ENCODE peak calls at places on chromosome 14, in six cellular contexts. N is stomach; S is GM23248; M is IMR-90; R is iPS DF 6.9; J is CD8-positive, alpha-beta T cell. P is an unnamed sample. For H3K4me1, the result is how much of the 10 kb centered on the place peaks cover.

GRCh38 chr14:31969371-31969770 is 107.7 kb upstream of the ARHGAP5 start:
- DNase-seq in N (no peak), S (no peak), M (no peak), R (no peak), J (no peak), P (no peak)

GRCh38 chr14:34685819-34686428 is 28.5 kb downstream of the CFL2 start:
- DNase-seq in N (no peak), S (no peak), M (no peak), R (no peak), J (no peak), P (no peak)

GRCh38 chr14:79057333-79057732 is 887.2 kb downstream of the NRXN3 start:
- DNase-seq in N (no peak), S (peak), M (peak), R (no peak), J (no peak), P (no peak)

GRCh38 chr14:75369506-75369905 is 58.3 kb upstream of the JDP2 start:
- DNase-seq in N (no peak), S (peak), M (no peak), R (no peak), J (no peak), P (no peak)

GRCh38 chr14:99420711-99421110 is 59.9 kb downstream of the SETD3 start:
- DNase-seq in N (peak), S (no peak), M (no peak), R (no peak), J (no peak), P (no peak)

GRCh38 chr14:39023939-39024871 is 78.8 kb downstream of the SEC23A start:
- DNase-seq in N (no peak), S (no peak), M (no peak), R (no peak), J (no peak), P (no peak)

GRCh38 chr14:37566811-37567371 is 28.2 kb downstream of the FOXA1 start:
- DNase-seq in N (no peak), S (no peak), M (no peak), R (no peak), J (no peak), P (no peak)

GRCh38 chr14:101876539-101876938 is 87.8 kb upstream of the DYNC1H1 start:
- DNase-seq in N (peak), S (peak), M (peak), R (no peak), J (peak), P (peak)

GRCh38 chr14:100211893-100212292 is 27.1 kb upstream of the YY1 start:
- DNase-seq in N (no peak), S (no peak), M (no peak), R (no peak), J (no peak), P (no peak)

GRCh38 chr14:70188292-70188607 is 501 bp downstream of the SLC8A3 start:
- DNase-seq in N (no peak), S (peak), M (no peak), R (no peak), J (no peak), P (no peak)

GRCh38 chr14:43735926-43736325 is 771.2 kb downstream of the FSCB start:
- DNase-seq in N (no peak), S (no peak), M (no peak), R (no peak), J (no peak), P (no peak)

GRCh38 chr14:67539116-67539515 is 6.0 kb downstream of the PLEKHH1 start:
- DNase-seq in N (no peak), S (no peak), M (no peak), R (no peak), J (no peak), P (no peak)

GRCh38 chr14:50608302-50608851 is 48.4 kb downstream of the ATL1 start:
- DNase-seq in N (no peak), S (peak), M (no peak), R (no peak), J (no peak), P (no peak)

GRCh38 chr14:59278111-59278510 is 89.6 kb downstream of the DAAM1 start:
- DNase-seq in N (no peak), S (peak), M (peak), R (no peak), J (no peak), P (no peak)

GRCh38 chr14:53380041-53380440 is 226.9 kb upstream of the DDHD1 start:
- DNase-seq in N (no peak), S (peak), M (no peak), R (no peak), J (no peak), P (no peak)

GRCh38 chr14:72723741-72724530 is 170.0 kb downstream of the DPF3 start:
- DNase-seq in N (no peak), S (peak), M (peak), R (no peak), J (no peak), P (no peak)

GRCh38 chr14:69107407-69108003 is 45.4 kb downstream of the DCAF5 start:
- DNase-seq in N (peak), S (peak), M (peak), R (no peak), J (no peak), P (peak)

GRCh38 chr14:50344831-50345563 is 32.9 kb downstream of the DMAC2L start:
- DNase-seq in N (no peak), S (peak), M (peak), R (no peak), J (no peak), P (no peak)

GRCh38 chr14:105519946-105520698 is 6.3 kb upstream of the TMEM121 start:
- DNase-seq in N (no peak), S (no peak), M (no peak), R (no peak), J (no peak), P (no peak)

GRCh38 chr14:96637521-96637920 is 135.3 kb downstream of the PAPOLA start:
- DNase-seq in N (peak), S (no peak), M (no peak), R (no peak), J (no peak), P (no peak)

GRCh38 chr14:69483765-69484443 is 624 bp upstream of the PLEKHD1 start:
- DNase-seq in N (no peak), S (peak), M (peak), R (no peak), J (no peak), P (no peak)

GRCh38 chr14:55277972-55278740 is 6.9 kb downstream of the FBXO34 start:
- DNase-seq in N (no peak), S (no peak), M (no peak), R (no peak), J (no peak), P (peak)

GRCh38 chr14:71932229-71932951 is at the start of gene RGS6:
- DNase-seq in N (peak), S (peak), M (no peak), R (peak), J (no peak), P (peak)

GRCh38 chr14:69043598-69044267 is 64.6 kb upstream of the ACTN1 start:
- DNase-seq in N (no peak), S (peak), M (peak), R (no peak), J (no peak), P (no peak)

GRCh38 chr14:57244103-57244502 is 24.6 kb downstream of the EXOC5 start:
- DNase-seq in N (no peak), S (peak), M (no peak), R (no peak), J (no peak), P (no peak)

GRCh38 chr14:67622675-67623074 is 3.0 kb downstream of the ARG2 start:
- DNase-seq in N (no peak), S (peak), M (peak), R (no peak), J (no peak), P (peak)

GRCh38 chr14:101604935-101605767 is 43.9 kb downstream of the DIO3 start:
- DNase-seq in N (no peak), S (no peak), M (no peak), R (no peak), J (no peak), P (no peak)

GRCh38 chr14:20628063-20628854 is 13.2 kb downstream of the OR6S1 start:
- DNase-seq in N (no peak), S (no peak), M (no peak), R (no peak), J (no peak), P (no peak)

GRCh38 chr14:99274346-99275221 is 2.6 kb upstream of the BCL11B start:
- DNase-seq in N (peak), S (peak), M (peak), R (peak), J (no peak), P (peak)

GRCh38 chr14:99173086-99173485 is 98.9 kb downstream of the BCL11B start:
- DNase-seq in N (peak), S (no peak), M (no peak), R (no peak), J (no peak), P (no peak)

GRCh38 chr14:81535399-81536124 is 1.9 kb upstream of the SEL1L start:
- DNase-seq in N (no peak), S (no peak), M (no peak), R (no peak), J (no peak), P (no peak)

GRCh38 chr14:94617988-94618822 is 6.0 kb downstream of the SERPINA3 start:
- DNase-seq in N (no peak), S (peak), M (no peak), R (no peak), J (no peak), P (no peak)

GRCh38 chr14:64549805-64550538 is at the start of gene PPP1R36:
- DNase-seq in N (peak), S (peak), M (no peak), R (no peak), J (no peak), P (peak)

GRCh38 chr14:69424139-69424923 is 25.8 kb downstream of the SLC39A9 start:
- DNase-seq in N (no peak), S (peak), M (peak), R (no peak), J (no peak), P (no peak)

GRCh38 chr14:94345344-94346072 is 22.4 kb upstream of the SERPINA6 start:
- DNase-seq in N (no peak), S (peak), M (peak), R (no peak), J (no peak), P (peak)

GRCh38 chr14:73764406-73764805 is 50.2 kb upstream of the PNMA1 start:
- DNase-seq in N (no peak), S (no peak), M (no peak), R (no peak), J (no peak), P (no peak)

GRCh38 chr14:73761621-73762355 is 47.6 kb upstream of the PNMA1 start:
- DNase-seq in N (no peak), S (peak), M (no peak), R (no peak), J (no peak), P (no peak)

GRCh38 chr14:73764881-73765280 is 50.7 kb upstream of the PNMA1 start:
- DNase-seq in N (peak), S (no peak), M (no peak), R (no peak), J (no peak), P (no peak)

GRCh38 chr14:73762375-73762822 is 48.2 kb upstream of the PNMA1 start:
- DNase-seq in N (no peak), S (no peak), M (no peak), R (no peak), J (no peak), P (no peak)

GRCh38 chr14:73763396-73763795 is 49.2 kb upstream of the PNMA1 start:
- DNase-seq in N (no peak), S (no peak), M (no peak), R (no peak), J (no peak), P (no peak)
- H3K4me1 ChIP-seq in N (half or more), S (under half), M (under half), R (under half), J (half or more), P (under half)

DNA sequence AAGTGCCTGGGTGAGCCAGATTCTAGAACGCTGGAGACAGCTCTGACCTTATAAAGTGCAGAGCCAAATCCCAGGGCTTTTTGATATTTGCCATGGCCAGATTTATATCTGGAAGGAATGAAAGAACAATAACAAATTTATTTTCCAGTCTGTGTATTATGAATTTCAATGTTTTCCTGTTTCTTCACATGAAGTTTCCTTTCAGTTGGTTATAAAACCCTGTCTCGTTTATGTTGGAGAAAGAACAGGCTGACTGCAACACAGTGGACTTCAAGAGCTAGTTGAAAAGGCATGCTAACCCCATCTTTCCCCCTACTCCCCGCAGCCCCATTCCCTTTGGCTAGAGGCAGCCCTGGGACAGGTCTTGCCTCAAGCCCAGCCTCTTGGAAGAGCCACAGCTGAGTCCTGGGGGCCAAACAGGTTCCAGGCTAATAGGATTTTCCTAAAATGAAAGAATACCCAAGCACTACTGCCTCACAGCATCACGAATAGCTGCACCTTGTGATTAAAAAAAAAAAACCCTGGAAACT is 1.7 kb downstream of the FBLN5 start:
- DNase-seq in N (no peak), S (peak), M (no peak), R (no peak), J (no peak), P (no peak)
- H3K27ac ChIP-seq in N (peak), S (peak), M (peak), R (no peak), J (no peak), P (no peak)

GRCh38 chr14:61471297-61471980 is 150.1 kb downstream of the PRKCH start:
- DNase-seq in N (no peak), S (peak), M (no peak), R (no peak), J (no peak), P (no peak)

GRCh38 chr14:61470261-61470953 is 149.0 kb downstream of the PRKCH start:
- DNase-seq in N (no peak), S (peak), M (peak), R (no peak), J (no peak), P (peak)

GRCh38 chr14:61472801-61473376 is 151.5 kb downstream of the PRKCH start:
- DNase-seq in N (no peak), S (peak), M (peak), R (no peak), J (peak), P (no peak)

GRCh38 chr14:61470954-61471279 is 149.5 kb downstream of the PRKCH start:
- DNase-seq in N (no peak), S (no peak), M (no peak), R (no peak), J (no peak), P (no peak)

GRCh38 chr14:61472025-61472672 is 150.8 kb downstream of the PRKCH start:
- DNase-seq in N (no peak), S (peak), M (peak), R (no peak), J (no peak), P (no peak)
- H3K4me1 ChIP-seq in N (half or more), S (half or more), M (under half), R (under half), J (half or more), P (under half)

DNA sequence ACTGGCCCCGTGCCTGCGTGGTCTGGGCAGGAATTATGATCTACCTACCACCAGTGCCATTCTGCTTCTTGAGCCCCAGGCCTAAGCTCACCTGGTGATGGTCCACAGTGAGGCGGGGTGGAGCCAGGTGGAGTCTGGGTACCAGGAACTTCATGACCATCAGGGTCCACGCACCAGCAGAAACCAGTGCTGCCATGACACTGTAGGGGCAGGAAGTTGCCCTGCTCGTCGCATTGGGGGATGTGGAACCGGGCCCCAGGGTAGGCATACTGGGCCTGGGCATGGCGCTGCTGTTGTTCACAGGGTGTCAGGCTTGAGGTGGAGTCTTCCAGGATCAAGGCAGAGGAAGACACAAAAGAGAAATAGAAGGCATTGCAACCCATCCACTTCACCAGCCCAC is 29.6 kb downstream of the RTRAF start:
- DNase-seq in N (no peak), S (no peak), M (no peak), R (no peak), J (no peak), P (no peak)
- H3K27ac ChIP-seq in N (no peak), S (no peak), M (no peak), R (no peak), J (no peak), P (no peak)

GRCh38 chr14:92994942-92995341 is 72.0 kb downstream of the CHGA start:
- DNase-seq in N (no peak), S (no peak), M (no peak), R (no peak), J (no peak), P (no peak)
- H3K4me1 ChIP-seq in N (under half), S (under half), M (under half), R (under half), J (under half), P (under half)

GRCh38 chr14:40123816-40124215 is 691.6 kb upstream of the FBXO33 start:
- DNase-seq in N (no peak), S (no peak), M (no peak), R (no peak), J (no peak), P (no peak)

GRCh38 chr14:40119321-40119720 is 687.1 kb upstream of the FBXO33 start:
- DNase-seq in N (no peak), S (peak), M (no peak), R (no peak), J (no peak), P (no peak)

GRCh38 chr14:40119765-40120164 is 687.5 kb upstream of the FBXO33 start:
- DNase-seq in N (no peak), S (no peak), M (no peak), R (no peak), J (no peak), P (no peak)

GRCh38 chr14:40122978-40123648 is 690.9 kb upstream of the FBXO33 start:
- DNase-seq in N (no peak), S (peak), M (no peak), R (no peak), J (no peak), P (no peak)
- H3K27ac ChIP-seq in N (no peak), S (peak), M (no peak), R (no peak), J (no peak), P (no peak)

DNA sequence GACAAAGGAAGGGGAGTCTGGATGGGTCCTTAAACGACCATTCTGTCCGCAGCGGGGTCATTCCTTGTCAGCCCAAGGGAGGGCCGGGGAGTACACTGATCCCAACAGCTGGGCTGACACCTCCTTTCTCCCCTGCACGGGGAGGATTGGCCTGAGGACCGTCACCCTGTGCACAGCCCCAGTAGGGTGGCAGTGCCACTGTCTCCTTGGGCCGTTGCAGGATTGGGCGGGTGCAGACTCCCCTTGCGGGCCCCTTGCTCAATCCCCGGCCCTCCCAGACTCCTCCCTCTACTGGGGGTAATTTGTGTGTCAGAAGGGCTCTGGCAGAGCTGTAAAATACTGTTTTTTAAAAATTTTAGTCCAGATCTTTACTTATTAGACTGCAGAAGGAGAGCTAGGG is 12.6 kb upstream of the AMN start:
- DNase-seq in N (no peak), S (no peak), M (no peak), R (no peak), J (no peak), P (no peak)
- H3K4me1 ChIP-seq in N (under half), S (under half), M (under half), R (under half), J (under half), P (under half)

GRCh38 chr14:93105362-93105761 is 10.4 kb downstream of the ITPK1 start:
- DNase-seq in N (peak), S (peak), M (peak), R (no peak), J (no peak), P (no peak)

GRCh38 chr14:93107383-93107782 is 8.3 kb downstream of the ITPK1 start:
- DNase-seq in N (no peak), S (no peak), M (no peak), R (no peak), J (no peak), P (no peak)

GRCh38 chr14:93104961-93105360 is 10.8 kb downstream of the ITPK1 start:
- DNase-seq in N (no peak), S (no peak), M (no peak), R (no peak), J (no peak), P (no peak)

GRCh38 chr14:93108105-93108504 is 7.6 kb downstream of the ITPK1 start:
- DNase-seq in N (no peak), S (no peak), M (no peak), R (no peak), J (no peak), P (no peak)

GRCh38 chr14:93106541-93107156 is 9.1 kb downstream of the ITPK1 start:
- DNase-seq in N (no peak), S (no peak), M (no peak), R (no peak), J (no peak), P (no peak)
- H3K27ac ChIP-seq in N (no peak), S (no peak), M (no peak), R (no peak), J (no peak), P (no peak)

DNA sequence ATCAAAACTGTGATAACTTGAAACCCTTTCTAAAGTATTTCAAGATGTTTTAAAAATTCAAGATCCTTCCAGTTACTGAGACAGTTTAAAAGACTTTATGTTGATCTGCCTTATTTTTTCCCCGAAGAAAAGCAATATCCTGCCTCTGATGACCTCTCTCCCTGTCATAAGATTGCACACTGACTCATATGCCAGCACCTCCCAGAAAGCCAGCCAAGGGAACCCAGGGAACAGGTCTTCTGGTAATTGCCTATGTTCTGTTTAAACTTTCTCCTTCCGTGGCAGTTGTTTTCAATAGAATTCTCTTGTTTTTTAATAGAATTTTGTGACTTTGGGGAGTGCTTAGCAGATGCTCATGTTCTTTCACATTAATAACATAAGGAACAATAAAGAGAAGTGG is 300.2 kb upstream of the PRKD1 start:
- DNase-seq in N (no peak), S (peak), M (peak), R (no peak), J (no peak), P (no peak)
- H3K4me1 ChIP-seq in N (under half), S (under half), M (under half), R (under half), J (under half), P (under half)

GRCh38 chr14:93328546-93328945 is 4.3 kb downstream of the BTBD7 start:
- DNase-seq in N (no peak), S (no peak), M (no peak), R (no peak), J (no peak), P (no peak)

GRCh38 chr14:93331375-93332031 is 1.3 kb downstream of the BTBD7 start:
- DNase-seq in N (no peak), S (peak), M (no peak), R (no peak), J (no peak), P (no peak)

GRCh38 chr14:93332032-93332852 is 594 bp downstream of the BTBD7 start:
- DNase-seq in N (peak), S (peak), M (peak), R (no peak), J (peak), P (peak)

GRCh38 chr14:93330609-93331000 is 2.2 kb downstream of the BTBD7 start:
- DNase-seq in N (no peak), S (no peak), M (no peak), R (no peak), J (no peak), P (no peak)

GRCh38 chr14:93329965-93330608 is 2.7 kb downstream of the BTBD7 start:
- DNase-seq in N (no peak), S (no peak), M (no peak), R (no peak), J (no peak), P (no peak)
- H3K27ac ChIP-seq in N (peak), S (no peak), M (no peak), R (no peak), J (no peak), P (no peak)

P was measured in A673.